ENCODE peak calls at places on chromosomes 12 and 14, in seven cellular contexts. W is Right ventricle myocardium superior, U is transverse colon, Q is hippocampal formation, O is fibroblast of lung, J is hypothalamus, D is activated T-cell treated with anti-CD3 and anti-CD28 coated beads for 24 hours. N is an unnamed sample.

GRCh38 chr14:104082807-104083206 is 2.7 kb upstream of the ASPG start:
- DNase-seq in Q (no peak), O (no peak), U (peak; percentile 86), W (peak; percentile 70), J (no peak), D (no peak), N (no peak)

GRCh38 chr14:92248638-92249037 is 74.3 kb upstream of the SLC24A4 start:
- DNase-seq in W (no peak), U (no peak), Q (no peak), O (no peak), D (no peak), J (no peak), N (no peak)

GRCh38 chr12:52198454-52199215 is 6.8 kb upstream of the KRT80 start:
- DNase-seq in D (no peak), J (no peak), Q (peak; percentile 23), U (no peak), O (no peak), W (peak; percentile 61), N (no peak)

GRCh38 chr12:91178139-91178561 is 4.5 kb downstream of the DCN start:
- DNase-seq in W (no peak), O (peak; percentile 26), Q (no peak), U (no peak), D (no peak), J (no peak), N (no peak)

GRCh38 chr12:123478762-123479161 is 20.8 kb downstream of the SNRNP35 start:
- DNase-seq in Q (peak; percentile 76), U (no peak), O (peak; percentile 40), W (peak; percentile 81), D (no peak), J (peak; percentile 81), N (no peak)

GRCh38 chr12:124479680-124480468 is 87.5 kb downstream of the NCOR2 start:
- DNase-seq in D (no peak), U (no peak), J (no peak), O (no peak), Q (no peak), W (peak; percentile 59), N (no peak)

GRCh38 chr14:69039287-69039628 is 60.2 kb upstream of the ACTN1 start:
- DNase-seq in Q (no peak), D (no peak), U (no peak), O (peak; percentile 92), W (no peak), J (no peak), N (no peak)

GRCh38 chr12:101536069-101536674 is 58.6 kb upstream of the MYBPC1 start:
- DNase-seq in D (no peak), J (no peak), O (no peak), Q (no peak), U (no peak), W (no peak), N (no peak)

GRCh38 chr12:94663077-94663476 is 12.7 kb upstream of the TMCC3 start:
- DNase-seq in W (no peak), J (no peak), O (no peak), Q (no peak), D (no peak), U (no peak), N (no peak)

GRCh38 chr12:123767613-123768012 is 5.5 kb downstream of the DNAH10 start:
- DNase-seq in Q (no peak), U (no peak), D (no peak), O (no peak), J (no peak), W (no peak), N (no peak)

GRCh38 chr14:75906680-75907280 is 75.0 kb downstream of the TGFB3 start:
- DNase-seq in U (peak; percentile 68), J (peak; percentile 77), Q (peak; percentile 51), D (peak; percentile 43), W (no peak), O (peak; percentile 45), N (peak; percentile 67)

GRCh38 chr14:104085032-104085888 is at the start of gene ASPG:
- DNase-seq in O (no peak), U (peak; percentile 62), W (peak; percentile 66), D (no peak), Q (no peak), J (no peak), N (peak; percentile 75)

GRCh38 chr14:69657961-69658360 is 46.6 kb downstream of the SUSD6 start:
- DNase-seq in U (peak; percentile 72), Q (no peak), J (no peak), W (no peak), O (peak; percentile 78), D (no peak), N (peak; percentile 22)

GRCh38 chr14:52020866-52021717 is 31.7 kb downstream of the RTRAF start:
- DNase-seq in J (no peak), U (no peak), Q (no peak), W (no peak), O (no peak), D (no peak), N (no peak)

GRCh38 chr12:122961551-122962329 is 4.5 kb downstream of the ABCB9 start:
- DNase-seq in J (no peak), Q (no peak), U (peak; percentile 79), O (peak; percentile 57), W (peak; percentile 10), D (no peak), N (no peak)

GRCh38 chr14:70782361-70782760 is 27.0 kb downstream of the MAP3K9 start:
- DNase-seq in W (no peak), U (no peak), D (peak; percentile 1), O (peak; percentile 96), Q (no peak), J (no peak), N (no peak)

GRCh38 chr12:93243689-93244513 is 133.8 kb upstream of the NUDT4 start:
- DNase-seq in D (no peak), J (no peak), W (no peak), U (peak; percentile 56), Q (no peak), O (peak; percentile 39), N (no peak)

GRCh38 chr12:120175062-120175461 is 19.5 kb downstream of the GCN1 start:
- DNase-seq in U (no peak), D (no peak), Q (no peak), W (no peak), J (no peak), O (no peak), N (no peak)

GRCh38 chr14:80211143-80212024 is at the start of gene DIO2:
- DNase-seq in D (no peak), O (peak; percentile 79), U (no peak), W (peak; percentile 64), Q (peak; percentile 48), J (peak; percentile 59), N (no peak)

N was measured in WTC11.